ENCODE peak calls at places on chromosomes 11 and 22, in four cellular contexts. Z, P, I and B are unnamed samples.

GRCh38 chr11:112789481-112789880 is 171.7 kb upstream of the NCAM1 start:
- DNase-seq in Z (no peak), P (no peak), I (no peak), B (no peak)

GRCh38 chr11:32831241-32831640 is 1.5 kb downstream of the PRRG4 start:
- DNase-seq in I (no peak), P (no peak), Z (no peak), B (no peak)

GRCh38 chr11:64231536-64231935 is 1.2 kb downstream of the DNAJC4 start:
- DNase-seq in Z (no peak), P (no peak), I (no peak), B (no peak)

GRCh38 chr11:111531687-111532364 is 8.7 kb upstream of the LAYN start:
- DNase-seq in I (no peak), Z (no peak), P (peak; percentile 75), B (no peak)

GRCh38 chr11:67640021-67640757 is 626 bp upstream of the TBX10 start:
- DNase-seq in P (peak; percentile 71), Z (peak; percentile 76), I (peak; percentile 55), B (peak; percentile 89)

GRCh38 chr22:33922268-33922667 is 2.0 kb upstream of the LARGE1 start:
- DNase-seq in Z (no peak), I (peak; percentile 9), P (no peak), B (peak; percentile 74)

GRCh38 chr22:21443057-21443734 is 24.0 kb upstream of the TMEM191C start:
- DNase-seq in I (no peak), Z (no peak), P (no peak), B (peak; percentile 17)

GRCh38 chr11:111684259-111684658 is 81.9 kb downstream of the PPP2R1B start:
- DNase-seq in I (no peak), P (no peak), Z (no peak), B (no peak)

GRCh38 chr11:86737752-86738151 is 62.6 kb upstream of the PRSS23 start:
- DNase-seq in P (peak; percentile 63), I (no peak), Z (no peak), B (no peak)

GRCh38 chr22:40116496-40117200 is 61.1 kb upstream of the TNRC6B start:
- DNase-seq in I (no peak), Z (no peak), P (no peak), B (no peak)

GRCh38 chr11:103110406-103110805 is 1.2 kb downstream of the DYNC2H1 start:
- DNase-seq in P (peak; percentile 12), Z (no peak), I (no peak), B (no peak)

GRCh38 chr11:65618763-65619162 is 3.2 kb downstream of the PCNX3 start:
- DNase-seq in P (no peak), Z (no peak), I (no peak), B (no peak)

GRCh38 chr22:19094393-19094997 is 27.7 kb downstream of the DGCR2 start:
- DNase-seq in Z (no peak), P (no peak), I (no peak), B (no peak)

GRCh38 chr11:102367364-102367763 is 20.4 kb downstream of the BIRC2 start:
- DNase-seq in P (peak; percentile 29), I (no peak), Z (peak; percentile 10), B (no peak)

GRCh38 chr22:38036392-38037062 is 20.7 kb upstream of the PICK1 start:
- DNase-seq in Z (no peak), I (no peak), P (no peak), B (no peak)

GRCh38 chr11:35237860-35238715 is 99.1 kb downstream of the CD44 start:
- DNase-seq in Z (peak; percentile 59), P (peak; percentile 72), I (peak; percentile 47), B (peak; percentile 66)

GRCh38 chr11:64875369-64876225 is 2.8 kb downstream of the EHD1 start:
- DNase-seq in P (no peak), I (no peak), Z (no peak), B (no peak)

GRCh38 chr11:87266751-87267150 is 229.0 kb downstream of the TMEM135 start:
- DNase-seq in P (no peak), Z (peak; percentile 7), I (no peak), B (no peak)

GRCh38 chr22:35191412-35191811 is 65.9 kb upstream of the HMGXB4 start:
- DNase-seq in Z (no peak), I (peak; percentile 23), P (peak; percentile 26), B (no peak)

GRCh38 chr11:2797181-2797711 is 88.3 kb downstream of the CDKN1C start:
- DNase-seq in I (no peak), P (no peak), Z (no peak), B (peak; percentile 10)

GRCh38 chr11:18633256-18634139 is 644 bp downstream of the SPTY2D1 start:
- DNase-seq in I (no peak), Z (no peak), P (no peak), B (no peak)

GRCh38 chr22:17827466-17827865 is 53.2 kb upstream of the BID start:
- DNase-seq in Z (no peak), I (no peak), P (no peak), B (no peak)

GRCh38 chr11:74948546-74948897 is 369 bp downstream of the XRRA1 start:
- DNase-seq in P (peak; percentile 4), Z (no peak), I (peak; percentile 22), B (no peak)

GRCh38 chr22:31680764-31681624 is 19.0 kb upstream of the PISD start:
- DNase-seq in P (no peak), I (no peak), Z (no peak), B (no peak)

GRCh38 chr11:75105462-75105925 is 8.8 kb upstream of the OR2AT4 start:
- DNase-seq in P (peak; percentile 54), I (peak; percentile 21), Z (peak; percentile 83), B (peak; percentile 68)

GRCh38 chr11:92843455-92843854 is 126.0 kb upstream of the MTNR1B start:
- DNase-seq in I (no peak), Z (no peak), P (no peak), B (no peak)

GRCh38 chr11:1167256-1167655 is 9.5 kb downstream of the MUC5AC start:
- DNase-seq in I (no peak), Z (no peak), P (no peak), B (no peak)

GRCh38 chr22:31625661-31626426 is 36.2 kb downstream of the PISD start:
- DNase-seq in Z (peak; percentile 61), I (no peak), P (no peak), B (peak; percentile 81)

GRCh38 chr11:73409431-73409830 is 33.2 kb downstream of the RELT start:
- DNase-seq in I (no peak), Z (no peak), P (no peak), B (no peak)

GRCh38 chr11:86773878-86774277 is 26.5 kb upstream of the PRSS23 start:
- DNase-seq in P (no peak), Z (no peak), I (no peak), B (no peak)

GRCh38 chr11:28566643-28567042 is 458.5 kb downstream of the METTL15 start:
- DNase-seq in P (peak; percentile 97), Z (peak; percentile 7), I (no peak), B (peak; percentile 54)

GRCh38 chr11:61053198-61053597 is 49.1 kb upstream of the CD5 start:
- DNase-seq in P (no peak), Z (no peak), I (no peak), B (no peak)

GRCh38 chr11:80993561-80993960 is 1552.7 kb upstream of the TENM4 start:
- DNase-seq in I (no peak), P (no peak), Z (no peak), B (no peak)

GRCh38 chr11:111795333-111795985 is 29.3 kb upstream of the PPP2R1B start:
- DNase-seq in P (no peak), Z (no peak), I (peak; percentile 60), B (no peak)

GRCh38 chr22:39084666-39085065 is 7.6 kb downstream of the APOBEC3G start:
- DNase-seq in P (no peak), I (no peak), Z (no peak), B (no peak)

DNA sequence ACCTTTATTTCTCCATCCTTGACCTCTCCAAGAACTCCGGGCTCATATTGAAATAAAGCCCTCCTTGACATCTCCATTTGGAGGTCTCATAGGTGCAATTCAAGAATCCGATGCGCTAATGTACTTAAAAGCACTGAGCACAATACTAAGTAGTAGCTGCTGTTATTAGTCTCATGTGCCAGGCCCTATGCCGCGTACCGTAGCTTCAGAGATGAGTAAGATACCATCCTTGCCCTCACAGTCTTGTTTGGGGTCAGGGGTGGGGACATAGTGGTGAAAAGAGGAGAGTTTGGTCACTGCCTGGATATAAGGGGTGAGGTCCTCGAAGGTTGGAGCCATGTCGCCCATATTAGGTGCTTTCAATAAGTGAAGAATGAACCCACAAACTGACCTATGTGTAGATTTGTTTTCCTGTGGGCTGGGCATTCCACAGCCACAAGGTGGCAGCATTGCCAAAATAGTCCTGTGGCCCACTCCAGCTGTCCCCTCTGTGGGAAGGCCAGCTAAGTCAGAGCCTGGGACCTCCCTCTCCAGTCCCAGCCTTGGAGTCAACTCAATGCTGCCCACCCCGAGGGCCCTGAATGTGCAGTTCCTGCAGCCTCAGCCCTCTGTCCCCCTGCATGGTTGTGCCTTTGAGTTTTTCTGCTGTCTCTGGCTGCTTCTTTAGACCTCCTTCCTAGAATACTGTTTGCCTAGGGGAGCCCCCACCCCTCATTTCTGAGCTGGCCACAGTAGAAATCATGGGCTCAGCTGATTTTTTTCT is 6.5 kb downstream of the DCPS start:
- DNase-seq in P (peak; percentile 60), Z (peak; percentile 74), I (peak; percentile 63), B (peak; percentile 82)
- TF ChIP-seq NR3C1 in P (no peak), Z (no peak), I (no peak), B (no peak)

GRCh38 chr11:78205691-78206090 is 17.0 kb downstream of the USP35 start:
- DNase-seq in P (no peak), I (no peak), Z (no peak), B (no peak)
- TF ChIP-seq NR3C1 in P (no peak), I (no peak), Z (no peak), B (no peak)

GRCh38 chr11:117376517-117376916 is 48.9 kb downstream of the CEP164 start:
- DNase-seq in Z (no peak), I (no peak), P (no peak), B (no peak)
- TF ChIP-seq NR3C1 in Z (no peak), I (no peak), P (no peak), B (no peak)

DNA sequence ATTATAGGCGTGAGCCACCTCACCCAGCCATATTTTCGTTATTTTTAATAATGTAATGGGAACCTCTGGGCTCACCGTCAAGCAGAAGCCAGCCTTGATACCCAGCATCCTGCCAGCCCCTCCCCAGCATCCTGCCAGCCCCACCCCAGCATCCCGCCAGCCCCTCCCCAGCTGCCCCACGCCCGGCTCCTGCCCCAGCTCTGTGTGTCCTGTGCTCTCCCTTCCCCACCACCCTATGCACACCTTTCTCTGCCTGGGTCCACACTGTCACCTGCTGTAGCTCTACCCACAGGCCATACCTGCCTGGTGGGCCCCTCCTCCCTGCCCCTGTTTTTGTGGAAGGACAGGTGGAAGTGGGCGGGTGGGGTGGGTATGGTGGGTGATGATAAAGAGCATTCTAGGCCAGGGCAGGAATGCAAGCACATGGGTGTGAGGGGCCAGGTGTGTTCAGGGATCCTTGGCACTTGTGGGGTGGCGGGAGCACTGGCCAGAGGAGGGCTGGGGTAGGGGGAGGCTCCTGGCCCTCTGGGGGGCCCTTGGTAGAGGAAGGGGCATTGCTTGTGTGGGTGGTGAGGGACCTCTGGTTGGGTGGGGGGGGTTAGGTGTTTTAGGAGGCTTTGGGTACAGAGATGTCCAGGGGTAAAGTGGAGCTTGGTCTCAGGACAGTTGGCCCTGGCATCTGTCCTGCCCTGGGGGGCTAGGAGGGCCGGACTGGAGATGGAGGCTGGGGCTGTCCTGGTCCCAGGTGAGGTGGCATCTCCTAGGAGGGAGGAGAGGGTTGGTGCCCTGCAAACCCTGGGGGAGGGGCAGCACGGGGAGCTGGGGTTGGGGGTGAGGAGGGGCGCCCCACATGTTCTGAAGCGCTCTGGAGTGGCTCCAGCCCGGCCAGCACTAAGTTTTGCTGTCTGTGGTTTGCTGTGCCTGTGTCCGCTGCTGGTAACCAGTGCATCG is 25.9 kb upstream of the GRAMD4 start:
- DNase-seq in P (no peak), Z (no peak), I (no peak), B (no peak)
- TF ChIP-seq NR3C1 in P (no peak), Z (no peak), I (no peak), B (no peak)

GRCh38 chr11:116851631-116852030 is 14.2 kb upstream of the APOA1 start:
- DNase-seq in Z (no peak), I (no peak), P (no peak), B (no peak)
- TF ChIP-seq NR3C1 in Z (no peak), I (no peak), P (no peak), B (no peak)

GRCh38 chr11:4697583-4697982 is at the start of gene OR51E2:
- DNase-seq in I (no peak), Z (no peak), P (no peak), B (no peak)
- TF ChIP-seq NR3C1 in I (no peak), Z (no peak), P (no peak), B (no peak)